ENCODE peak calls at places on chromosomes 12 and 14, in six cellular contexts. One of them, this sample, is unnamed.

GRCh38 chr14:28773917-28774691 is 7.5 kb downstream of the FOXG1 start:
- DNase-seq in PC-3: no peak
- DNase-seq in HCT116: no peak
- DNase-seq in GM23338: peak; percentile 94
- DNase-seq in GM23248: peak; percentile 73
- DNase-seq in SK-N-SH: no peak
- DNase-seq in this sample: no peak

GRCh38 chr14:103733651-103734050 is 18.0 kb downstream of the ZFYVE21 start:
- DNase-seq in PC-3: peak; percentile 39
- DNase-seq in HCT116: no peak
- DNase-seq in GM23338: no peak
- DNase-seq in GM23248: peak; percentile 43
- DNase-seq in SK-N-SH: no peak
- DNase-seq in this sample: no peak

GRCh38 chr12:12804432-12804886 is 8.7 kb upstream of the DDX47 start:
- DNase-seq in PC-3: peak; percentile 94
- DNase-seq in HCT116: peak; percentile 70
- DNase-seq in GM23338: no peak
- DNase-seq in GM23248: peak; percentile 96
- DNase-seq in SK-N-SH: no peak
- DNase-seq in this sample: no peak

GRCh38 chr14:64174922-64175782 is 119.0 kb downstream of the ESR2 start:
- DNase-seq in PC-3: no peak
- DNase-seq in HCT116: no peak
- DNase-seq in GM23338: no peak
- DNase-seq in GM23248: no peak
- DNase-seq in SK-N-SH: no peak
- DNase-seq in this sample: no peak

GRCh38 chr12:10211975-10212622 is 578 bp upstream of the GABARAPL1 start:
- DNase-seq in PC-3: peak; percentile 95
- DNase-seq in HCT116: peak; percentile 96
- DNase-seq in GM23338: peak; percentile 94
- DNase-seq in GM23248: peak; percentile 100
- DNase-seq in SK-N-SH: peak; percentile 88
- DNase-seq in this sample: peak; percentile 72

GRCh38 chr14:50013198-50013918 is 103.0 kb downstream of the VCPKMT start:
- DNase-seq in PC-3: peak; percentile 95
- DNase-seq in HCT116: peak; percentile 85
- DNase-seq in GM23338: no peak
- DNase-seq in GM23248: peak; percentile 64
- DNase-seq in SK-N-SH: no peak
- DNase-seq in this sample: peak; percentile 16

GRCh38 chr12:1758887-1759286 is 61.5 kb upstream of the LRTM2 start:
- DNase-seq in PC-3: no peak
- DNase-seq in HCT116: no peak
- DNase-seq in GM23338: no peak
- DNase-seq in GM23248: no peak
- DNase-seq in SK-N-SH: no peak
- DNase-seq in this sample: no peak

GRCh38 chr12:43285248-43285647 is 266.8 kb downstream of the ADAMTS20 start:
- DNase-seq in PC-3: peak; percentile 87
- DNase-seq in HCT116: no peak
- DNase-seq in GM23338: no peak
- DNase-seq in GM23248: peak; percentile 96
- DNase-seq in SK-N-SH: no peak
- DNase-seq in this sample: no peak

GRCh38 chr12:108638141-108638823 is 4.6 kb upstream of the SELPLG start:
- DNase-seq in PC-3: no peak
- DNase-seq in HCT116: no peak
- DNase-seq in GM23338: peak; percentile 80
- DNase-seq in GM23248: no peak
- DNase-seq in SK-N-SH: no peak
- DNase-seq in this sample: peak; percentile 77

GRCh38 chr14:95408731-95409471 is 89.2 kb upstream of the CLMN start:
- DNase-seq in PC-3: no peak
- DNase-seq in HCT116: no peak
- DNase-seq in GM23338: no peak
- DNase-seq in GM23248: no peak
- DNase-seq in SK-N-SH: no peak
- DNase-seq in this sample: no peak

GRCh38 chr12:121737421-121737820 is 24.9 kb downstream of the TMEM120B start:
- DNase-seq in PC-3: no peak
- DNase-seq in HCT116: no peak
- DNase-seq in GM23338: no peak
- DNase-seq in GM23248: no peak
- DNase-seq in SK-N-SH: no peak
- DNase-seq in this sample: no peak

GRCh38 chr12:61213646-61214045 is 1046.6 kb upstream of the USP15 start:
- DNase-seq in PC-3: peak; percentile 19
- DNase-seq in HCT116: no peak
- DNase-seq in GM23338: no peak
- DNase-seq in GM23248: no peak
- DNase-seq in SK-N-SH: no peak
- DNase-seq in this sample: no peak

GRCh38 chr12:27505771-27506170 is 18.2 kb upstream of the PPFIBP1 start:
- DNase-seq in PC-3: no peak
- DNase-seq in HCT116: no peak
- DNase-seq in GM23338: no peak
- DNase-seq in GM23248: no peak
- DNase-seq in SK-N-SH: no peak
- DNase-seq in this sample: no peak

GRCh38 chr14:63564318-63564717 is 21.1 kb upstream of the PPP2R5E start:
- DNase-seq in PC-3: peak; percentile 48
- DNase-seq in HCT116: no peak
- DNase-seq in GM23338: no peak
- DNase-seq in GM23248: peak; percentile 41
- DNase-seq in SK-N-SH: no peak
- DNase-seq in this sample: no peak

GRCh38 chr14:30214456-30215090 is 286.9 kb upstream of the PRKD1 start:
- DNase-seq in PC-3: peak; percentile 74
- DNase-seq in HCT116: peak; percentile 8
- DNase-seq in GM23338: peak; percentile 75
- DNase-seq in GM23248: peak; percentile 85
- DNase-seq in SK-N-SH: peak; percentile 3
- DNase-seq in this sample: peak; percentile 47

GRCh38 chr12:15184484-15184883 is 36.7 kb downstream of the RERG start:
- DNase-seq in PC-3: no peak
- DNase-seq in HCT116: no peak
- DNase-seq in GM23338: no peak
- DNase-seq in GM23248: no peak
- DNase-seq in SK-N-SH: no peak
- DNase-seq in this sample: no peak

GRCh38 chr14:105087308-105087962 is 22.2 kb upstream of the GPR132 start:
- DNase-seq in PC-3: peak; percentile 53
- DNase-seq in HCT116: no peak
- DNase-seq in GM23338: peak; percentile 63
- DNase-seq in GM23248: peak; percentile 86
- DNase-seq in SK-N-SH: peak; percentile 74
- DNase-seq in this sample: no peak

GRCh38 chr12:100793182-100793581 is 1.4 kb upstream of the ANO4 start:
- DNase-seq in PC-3: peak; percentile 15
- DNase-seq in HCT116: peak; percentile 43
- DNase-seq in GM23338: no peak
- DNase-seq in GM23248: peak; percentile 85
- DNase-seq in SK-N-SH: no peak
- DNase-seq in this sample: no peak

GRCh38 chr12:65566776-65567175 is 257.5 kb upstream of the HMGA2 start:
- DNase-seq in PC-3: no peak
- DNase-seq in HCT116: no peak
- DNase-seq in GM23338: no peak
- DNase-seq in GM23248: peak; percentile 40
- DNase-seq in SK-N-SH: no peak
- DNase-seq in this sample: no peak

GRCh38 chr14:35366048-35366428 is 38.5 kb downstream of the NFKBIA start:
- DNase-seq in PC-3: peak; percentile 39
- DNase-seq in HCT116: no peak
- DNase-seq in GM23338: no peak
- DNase-seq in GM23248: peak; percentile 87
- DNase-seq in SK-N-SH: no peak
- DNase-seq in this sample: no peak

GRCh38 chr12:6535960-6536847 is 1.9 kb downstream of the GAPDH start:
- DNase-seq in PC-3: no peak
- DNase-seq in HCT116: no peak
- DNase-seq in GM23338: no peak
- DNase-seq in GM23248: peak; percentile 29
- DNase-seq in SK-N-SH: no peak
- DNase-seq in this sample: peak; percentile 17

GRCh38 chr14:71474291-71474690 is 457.9 kb upstream of the RGS6 start:
- DNase-seq in PC-3: no peak
- DNase-seq in HCT116: no peak
- DNase-seq in GM23338: no peak
- DNase-seq in GM23248: no peak
- DNase-seq in SK-N-SH: peak; percentile 16
- DNase-seq in this sample: no peak

GRCh38 chr12:47022296-47022695 is 57.1 kb upstream of the PCED1B start:
- DNase-seq in PC-3: peak; percentile 87
- DNase-seq in HCT116: no peak
- DNase-seq in GM23338: no peak
- DNase-seq in GM23248: peak; percentile 85
- DNase-seq in SK-N-SH: no peak
- DNase-seq in this sample: no peak

GRCh38 chr14:98120831-98121464 is 1151.0 kb downstream of the BCL11B start:
- DNase-seq in PC-3: peak; percentile 28
- DNase-seq in HCT116: no peak
- DNase-seq in GM23338: no peak
- DNase-seq in GM23248: no peak
- DNase-seq in SK-N-SH: no peak
- DNase-seq in this sample: no peak

GRCh38 chr12:114729731-114730130 is 45.8 kb upstream of the TBX3 start:
- DNase-seq in PC-3: peak; percentile 47
- DNase-seq in HCT116: no peak
- DNase-seq in GM23338: no peak
- DNase-seq in GM23248: peak; percentile 83
- DNase-seq in SK-N-SH: no peak
- DNase-seq in this sample: no peak

GRCh38 chr14:36716614-36717184 is 55.0 kb downstream of the PAX9 start:
- DNase-seq in PC-3: peak; percentile 46
- DNase-seq in HCT116: no peak
- DNase-seq in GM23338: no peak
- DNase-seq in GM23248: no peak
- DNase-seq in SK-N-SH: no peak
- DNase-seq in this sample: no peak

GRCh38 chr12:85923767-85924331 is 49.8 kb downstream of the NTS start:
- DNase-seq in PC-3: peak; percentile 60
- DNase-seq in HCT116: peak; percentile 21
- DNase-seq in GM23338: peak; percentile 47
- DNase-seq in GM23248: peak; percentile 44
- DNase-seq in SK-N-SH: peak; percentile 24
- DNase-seq in this sample: peak; percentile 1

GRCh38 chr14:61584258-61584657 is 111.1 kb upstream of the HIF1A start:
- DNase-seq in PC-3: peak; percentile 63
- DNase-seq in HCT116: no peak
- DNase-seq in GM23338: no peak
- DNase-seq in GM23248: peak; percentile 94
- DNase-seq in SK-N-SH: no peak
- DNase-seq in this sample: no peak

GRCh38 chr14:32230181-32230580 is 27.1 kb upstream of the RNU6-8 start:
- DNase-seq in PC-3: peak; percentile 89
- DNase-seq in HCT116: no peak
- DNase-seq in GM23338: no peak
- DNase-seq in GM23248: peak; percentile 63
- DNase-seq in SK-N-SH: no peak
- DNase-seq in this sample: no peak

GRCh38 chr12:68237523-68238070 is 12.0 kb upstream of the IL26 start:
- DNase-seq in PC-3: no peak
- DNase-seq in HCT116: no peak
- DNase-seq in GM23338: no peak
- DNase-seq in GM23248: peak; percentile 69
- DNase-seq in SK-N-SH: no peak
- DNase-seq in this sample: no peak
- TF ChIP-seq EZH2phosphoT487 in PC-3: no peak
- TF ChIP-seq EZH2phosphoT487 in HCT116: no peak
- TF ChIP-seq EZH2phosphoT487 in GM23338: no peak
- TF ChIP-seq EZH2phosphoT487 in GM23248: no peak
- TF ChIP-seq EZH2phosphoT487 in SK-N-SH: no peak
- TF ChIP-seq EZH2phosphoT487 in this sample: no peak

GRCh38 chr14:85532981-85533820 is 3.3 kb downstream of the FLRT2 start:
- DNase-seq in PC-3: peak; percentile 7
- DNase-seq in HCT116: no peak
- DNase-seq in GM23338: peak; percentile 95
- DNase-seq in GM23248: peak; percentile 91
- DNase-seq in SK-N-SH: peak; percentile 19
- DNase-seq in this sample: no peak

GRCh38 chr14:85531141-85531593 is 1.2 kb downstream of the FLRT2 start:
- DNase-seq in PC-3: no peak
- DNase-seq in HCT116: no peak
- DNase-seq in GM23338: peak; percentile 81
- DNase-seq in GM23248: peak; percentile 86
- DNase-seq in SK-N-SH: peak; percentile 5
- DNase-seq in this sample: no peak

GRCh38 chr14:85533821-85534271 is 3.9 kb downstream of the FLRT2 start:
- DNase-seq in PC-3: no peak
- DNase-seq in HCT116: no peak
- DNase-seq in GM23338: peak; percentile 73
- DNase-seq in GM23248: peak; percentile 63
- DNase-seq in SK-N-SH: no peak
- DNase-seq in this sample: no peak

GRCh38 chr14:85531594-85532391 is 1.8 kb downstream of the FLRT2 start:
- DNase-seq in PC-3: no peak
- DNase-seq in HCT116: no peak
- DNase-seq in GM23338: peak; percentile 84
- DNase-seq in GM23248: peak; percentile 94
- DNase-seq in SK-N-SH: peak; percentile 21
- DNase-seq in this sample: no peak

DNA sequence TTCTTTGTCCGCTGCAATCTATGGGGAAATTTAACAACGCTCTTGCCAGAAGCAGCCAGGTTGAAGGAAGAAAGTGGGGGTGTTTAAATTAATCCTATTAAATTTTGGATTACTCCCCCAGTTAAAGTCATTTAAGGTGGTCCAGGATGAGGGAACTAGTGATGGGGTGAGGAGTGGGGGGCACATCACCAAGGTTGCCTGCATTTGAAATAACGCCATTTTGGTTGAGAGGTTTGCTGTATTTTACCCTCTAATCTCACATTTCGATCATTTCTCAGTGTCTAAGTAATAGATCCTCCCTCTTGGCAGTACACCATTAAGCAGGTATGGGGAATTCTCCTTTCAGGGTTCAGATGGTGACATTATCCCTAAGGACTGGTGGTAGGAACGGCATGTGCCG is 2.6 kb downstream of the FLRT2 start:
- DNase-seq in PC-3: no peak
- DNase-seq in HCT116: no peak
- DNase-seq in GM23338: no peak
- DNase-seq in GM23248: no peak
- DNase-seq in SK-N-SH: no peak
- DNase-seq in this sample: no peak
- H3K4me3 ChIP-seq in PC-3: peak overlapping the region; percentile 54
- H3K4me3 ChIP-seq in HCT116: no peak overlapping the region
- H3K4me3 ChIP-seq in GM23338: peak overlapping the region; percentile 83
- H3K4me3 ChIP-seq in GM23248: peak overlapping the region; percentile 96
- H3K4me3 ChIP-seq in SK-N-SH: peak overlapping the region; percentile 66
- H3K4me3 ChIP-seq in this sample: no peak overlapping the region

GRCh38 chr14:94123868-94124267 is 5.5 kb downstream of the IFI27L2 start:
- DNase-seq in PC-3: no peak
- DNase-seq in HCT116: no peak
- DNase-seq in GM23338: no peak
- DNase-seq in GM23248: no peak
- DNase-seq in SK-N-SH: no peak
- DNase-seq in this sample: no peak
- TF ChIP-seq EZH2phosphoT487 in PC-3: no peak
- TF ChIP-seq EZH2phosphoT487 in HCT116: no peak
- TF ChIP-seq EZH2phosphoT487 in GM23338: no peak
- TF ChIP-seq EZH2phosphoT487 in GM23248: no peak
- TF ChIP-seq EZH2phosphoT487 in SK-N-SH: no peak
- TF ChIP-seq EZH2phosphoT487 in this sample: no peak

GRCh38 chr14:99188721-99189120 is 83.3 kb downstream of the BCL11B start:
- DNase-seq in PC-3: no peak
- DNase-seq in HCT116: no peak
- DNase-seq in GM23338: peak; percentile 79
- DNase-seq in GM23248: no peak
- DNase-seq in SK-N-SH: peak; percentile 49
- DNase-seq in this sample: no peak
- H3K4me3 ChIP-seq in PC-3: no peak overlapping the region
- H3K4me3 ChIP-seq in HCT116: no peak overlapping the region
- H3K4me3 ChIP-seq in GM23338: no peak overlapping the region
- H3K4me3 ChIP-seq in GM23248: no peak overlapping the region
- H3K4me3 ChIP-seq in SK-N-SH: no peak overlapping the region
- H3K4me3 ChIP-seq in this sample: no peak overlapping the region